ENCODE peak calls at places on chromosome 6, in five cellular contexts. One of them, this sample, is unnamed.

GRCh38 chr6:15653581-15653980 is 9.2 kb downstream of the DTNBP1 start:
- DNase-seq in small intestine: no peak
- DNase-seq in psoas muscle: no peak
- DNase-seq in tibial nerve: no peak
- DNase-seq in upper lobe of right lung: no peak
- DNase-seq in this sample: no peak

GRCh38 chr6:149356081-149356750 is 38.7 kb downstream of the TAB2 start:
- DNase-seq in small intestine: no peak
- DNase-seq in psoas muscle: no peak
- DNase-seq in tibial nerve: no peak
- DNase-seq in upper lobe of right lung: no peak
- DNase-seq in this sample: no peak

GRCh38 chr6:37492236-37493046 is 7.3 kb downstream of the CCDC167 start:
- DNase-seq in small intestine: no peak
- DNase-seq in psoas muscle: no peak
- DNase-seq in tibial nerve: no peak
- DNase-seq in upper lobe of right lung: no peak
- DNase-seq in this sample: no peak

GRCh38 chr6:4518506-4518905 is 257.7 kb upstream of the CDYL start:
- DNase-seq in small intestine: peak; percentile 23
- DNase-seq in psoas muscle: no peak
- DNase-seq in tibial nerve: no peak
- DNase-seq in upper lobe of right lung: no peak
- DNase-seq in this sample: no peak

GRCh38 chr6:38195113-38195635 is 375.6 kb downstream of the ZFAND3 start:
- DNase-seq in small intestine: no peak
- DNase-seq in psoas muscle: no peak
- DNase-seq in tibial nerve: no peak
- DNase-seq in upper lobe of right lung: no peak
- DNase-seq in this sample: peak; percentile 20

GRCh38 chr6:45436544-45437440 is 59.1 kb upstream of the SUPT3H start:
- DNase-seq in small intestine: peak; percentile 14
- DNase-seq in psoas muscle: no peak
- DNase-seq in tibial nerve: no peak
- DNase-seq in upper lobe of right lung: no peak
- DNase-seq in this sample: peak; percentile 33

GRCh38 chr6:153150767-153151440 is 19.8 kb upstream of the RGS17 start:
- DNase-seq in small intestine: peak; percentile 3
- DNase-seq in psoas muscle: no peak
- DNase-seq in tibial nerve: no peak
- DNase-seq in upper lobe of right lung: no peak
- DNase-seq in this sample: no peak

GRCh38 chr6:136066005-136066404 is 184.1 kb downstream of the MTFR2 start:
- DNase-seq in small intestine: no peak
- DNase-seq in psoas muscle: no peak
- DNase-seq in tibial nerve: no peak
- DNase-seq in upper lobe of right lung: no peak
- DNase-seq in this sample: no peak

GRCh38 chr6:51265426-51265825 is 446.8 kb downstream of the TFAP2B start:
- DNase-seq in small intestine: no peak
- DNase-seq in psoas muscle: no peak
- DNase-seq in tibial nerve: peak; percentile 23
- DNase-seq in upper lobe of right lung: no peak
- DNase-seq in this sample: peak; percentile 35

GRCh38 chr6:26305097-26305841 is 59.7 kb upstream of the BTN3A2 start:
- DNase-seq in small intestine: peak; percentile 64
- DNase-seq in psoas muscle: peak; percentile 66
- DNase-seq in tibial nerve: peak; percentile 62
- DNase-seq in upper lobe of right lung: no peak
- DNase-seq in this sample: no peak

GRCh38 chr6:152240983-152241766 is 396.0 kb downstream of the SYNE1 start:
- DNase-seq in small intestine: no peak
- DNase-seq in psoas muscle: no peak
- DNase-seq in tibial nerve: no peak
- DNase-seq in upper lobe of right lung: no peak
- DNase-seq in this sample: no peak

GRCh38 chr6:108937170-108937569 is 88.9 kb downstream of the ARMC2 start:
- DNase-seq in small intestine: no peak
- DNase-seq in psoas muscle: no peak
- DNase-seq in tibial nerve: no peak
- DNase-seq in upper lobe of right lung: no peak
- DNase-seq in this sample: no peak

GRCh38 chr6:142912125-142912524 is 32.9 kb downstream of the HIVEP2 start:
- DNase-seq in small intestine: no peak
- DNase-seq in psoas muscle: no peak
- DNase-seq in tibial nerve: no peak
- DNase-seq in upper lobe of right lung: no peak
- DNase-seq in this sample: no peak

GRCh38 chr6:19757036-19757435 is 80.1 kb upstream of the ID4 start:
- DNase-seq in small intestine: no peak
- DNase-seq in psoas muscle: no peak
- DNase-seq in tibial nerve: no peak
- DNase-seq in upper lobe of right lung: no peak
- DNase-seq in this sample: no peak

GRCh38 chr6:157232161-157232895 is 91.0 kb downstream of the TMEM242 start:
- DNase-seq in small intestine: no peak
- DNase-seq in psoas muscle: no peak
- DNase-seq in tibial nerve: no peak
- DNase-seq in upper lobe of right lung: peak; percentile 43
- DNase-seq in this sample: no peak

GRCh38 chr6:4644962-4645361 is 131.2 kb upstream of the CDYL start:
- DNase-seq in small intestine: no peak
- DNase-seq in psoas muscle: no peak
- DNase-seq in tibial nerve: no peak
- DNase-seq in upper lobe of right lung: no peak
- DNase-seq in this sample: no peak

GRCh38 chr6:86942761-86943526 is 5.6 kb downstream of the HTR1E start:
- DNase-seq in small intestine: no peak
- DNase-seq in psoas muscle: no peak
- DNase-seq in tibial nerve: no peak
- DNase-seq in upper lobe of right lung: no peak
- DNase-seq in this sample: no peak

GRCh38 chr6:86934365-86934764 is 3.0 kb upstream of the HTR1E start:
- DNase-seq in small intestine: no peak
- DNase-seq in psoas muscle: no peak
- DNase-seq in tibial nerve: no peak
- DNase-seq in upper lobe of right lung: no peak
- DNase-seq in this sample: no peak

GRCh38 chr6:86936834-86937218 is 502 bp upstream of the HTR1E start:
- DNase-seq in small intestine: no peak
- DNase-seq in psoas muscle: no peak
- DNase-seq in tibial nerve: no peak
- DNase-seq in upper lobe of right lung: peak; percentile 63
- DNase-seq in this sample: no peak

GRCh38 chr6:86938814-86939213 is 1.5 kb downstream of the HTR1E start:
- DNase-seq in small intestine: no peak
- DNase-seq in psoas muscle: no peak
- DNase-seq in tibial nerve: no peak
- DNase-seq in upper lobe of right lung: no peak
- DNase-seq in this sample: no peak

DNA sequence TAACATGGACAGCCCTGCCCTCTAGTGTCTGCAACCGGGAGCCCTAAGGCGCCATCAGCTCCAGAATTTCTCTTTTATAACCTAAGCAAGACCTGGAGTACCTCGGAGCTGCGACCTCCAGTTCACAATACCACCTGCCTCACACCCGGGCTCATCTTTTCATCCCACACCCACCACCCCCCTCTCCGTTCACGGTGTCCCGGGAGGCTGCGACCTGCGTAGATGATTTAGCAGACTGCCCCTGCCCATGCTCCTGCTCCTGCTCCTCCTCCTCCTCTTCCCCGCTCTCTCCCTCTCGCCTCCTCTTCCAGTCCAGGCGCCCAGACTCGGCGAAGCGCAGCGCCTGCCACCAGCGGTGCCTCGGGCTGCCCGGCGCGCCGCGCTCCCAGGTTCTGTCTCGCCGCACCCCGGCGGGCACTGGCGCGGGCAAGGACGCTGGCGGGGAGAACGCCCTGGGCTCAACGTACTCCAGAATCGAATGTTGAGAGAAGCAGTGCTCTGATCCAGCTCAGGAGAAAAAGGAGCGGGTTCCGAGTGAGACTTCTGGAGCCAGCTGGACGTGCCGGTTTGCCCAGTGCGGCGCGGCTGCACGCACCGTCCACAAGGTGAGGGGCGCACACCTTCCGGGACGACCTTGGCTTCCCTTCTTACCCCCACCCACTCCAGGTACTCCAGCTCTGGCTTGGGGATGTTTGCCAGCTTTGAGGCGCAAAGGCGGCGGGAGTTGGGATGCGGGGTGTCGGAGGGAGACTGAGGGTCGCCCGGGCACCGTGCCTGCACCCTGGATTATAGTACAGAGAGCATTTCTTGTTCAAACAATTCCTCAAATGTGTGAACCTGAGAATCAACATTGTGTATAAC is at the start of gene HTR1E:
- DNase-seq in small intestine: no peak
- DNase-seq in psoas muscle: peak; percentile 52
- DNase-seq in tibial nerve: peak; percentile 11
- DNase-seq in upper lobe of right lung: peak; percentile 65
- DNase-seq in this sample: peak; percentile 84
- H3K4me3 ChIP-seq in small intestine: no peak within 1 kb of the TSS
- H3K4me3 ChIP-seq in psoas muscle: peak within 1 kb of the TSS; percentile 34
- H3K4me3 ChIP-seq in tibial nerve: peak within 1 kb of the TSS; percentile 36
- H3K4me3 ChIP-seq in upper lobe of right lung: peak within 1 kb of the TSS; percentile 16
- H3K4me3 ChIP-seq in this sample: peak within 1 kb of the TSS; percentile 31

GRCh38 chr6:107523794-107524193 is 33.9 kb downstream of the SOBP start:
- DNase-seq in small intestine: no peak
- DNase-seq in psoas muscle: no peak
- DNase-seq in tibial nerve: no peak
- DNase-seq in upper lobe of right lung: no peak
- DNase-seq in this sample: no peak
- H3K36me3 ChIP-seq in small intestine: no peaks in the 10 kb centered on the region
- H3K36me3 ChIP-seq in psoas muscle: peaks cover 6% of the 10 kb centered on the region
- H3K36me3 ChIP-seq in tibial nerve: no peaks in the 10 kb centered on the region
- H3K36me3 ChIP-seq in upper lobe of right lung: no peaks in the 10 kb centered on the region
- H3K36me3 ChIP-seq in this sample: no peaks in the 10 kb centered on the region

GRCh38 chr6:143964667-143965066 is 43.4 kb downstream of the PLAGL1 start:
- DNase-seq in small intestine: peak; percentile 19
- DNase-seq in psoas muscle: peak; percentile 53
- DNase-seq in tibial nerve: no peak
- DNase-seq in upper lobe of right lung: no peak
- DNase-seq in this sample: no peak

GRCh38 chr6:143965503-143966171 is 42.4 kb downstream of the PLAGL1 start:
- DNase-seq in small intestine: no peak
- DNase-seq in psoas muscle: no peak
- DNase-seq in tibial nerve: no peak
- DNase-seq in upper lobe of right lung: no peak
- DNase-seq in this sample: no peak

GRCh38 chr6:143967861-143968498 is 40.1 kb downstream of the PLAGL1 start:
- DNase-seq in small intestine: no peak
- DNase-seq in psoas muscle: no peak
- DNase-seq in tibial nerve: no peak
- DNase-seq in upper lobe of right lung: no peak
- DNase-seq in this sample: no peak

GRCh38 chr6:143969077-143969476 is 39.0 kb downstream of the PLAGL1 start:
- DNase-seq in small intestine: no peak
- DNase-seq in psoas muscle: no peak
- DNase-seq in tibial nerve: no peak
- DNase-seq in upper lobe of right lung: no peak
- DNase-seq in this sample: no peak

DNA sequence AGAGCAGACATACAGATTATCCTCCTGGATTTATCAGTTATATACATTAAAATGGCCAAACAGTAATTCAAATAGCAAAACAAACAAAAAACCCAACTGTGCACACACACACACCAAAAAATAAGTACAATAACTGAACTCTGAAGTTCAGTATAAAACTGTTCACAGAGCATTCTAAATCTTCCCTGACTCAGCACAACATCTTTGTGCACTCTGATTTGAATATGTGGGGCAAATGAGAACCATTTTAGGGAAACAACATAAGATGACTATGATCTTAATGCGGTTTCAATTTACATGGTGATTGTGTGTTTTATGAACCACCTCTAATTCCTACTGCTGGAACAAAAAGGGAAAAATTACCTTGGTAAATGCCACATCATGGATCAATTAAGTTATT is 41.8 kb downstream of the PLAGL1 start:
- DNase-seq in small intestine: no peak
- DNase-seq in psoas muscle: no peak
- DNase-seq in tibial nerve: no peak
- DNase-seq in upper lobe of right lung: no peak
- DNase-seq in this sample: no peak
- H3K27ac ChIP-seq in small intestine: no peak overlapping the region
- H3K27ac ChIP-seq in psoas muscle: no peak overlapping the region
- H3K27ac ChIP-seq in tibial nerve: no peak overlapping the region
- H3K27ac ChIP-seq in upper lobe of right lung: no peak overlapping the region
- H3K27ac ChIP-seq in this sample: no peak overlapping the region

GRCh38 chr6:11538799-11539468 is 1.4 kb downstream of the TMEM170B start:
- DNase-seq in small intestine: no peak
- DNase-seq in psoas muscle: no peak
- DNase-seq in tibial nerve: no peak
- DNase-seq in upper lobe of right lung: no peak
- DNase-seq in this sample: no peak
- H3K4me3 ChIP-seq in small intestine: no peak overlapping the region
- H3K4me3 ChIP-seq in psoas muscle: peak overlapping the region; percentile 92
- H3K4me3 ChIP-seq in tibial nerve: peak overlapping the region; percentile 72
- H3K4me3 ChIP-seq in upper lobe of right lung: peak overlapping the region; percentile 77
- H3K4me3 ChIP-seq in this sample: peak overlapping the region; percentile 91

DNA sequence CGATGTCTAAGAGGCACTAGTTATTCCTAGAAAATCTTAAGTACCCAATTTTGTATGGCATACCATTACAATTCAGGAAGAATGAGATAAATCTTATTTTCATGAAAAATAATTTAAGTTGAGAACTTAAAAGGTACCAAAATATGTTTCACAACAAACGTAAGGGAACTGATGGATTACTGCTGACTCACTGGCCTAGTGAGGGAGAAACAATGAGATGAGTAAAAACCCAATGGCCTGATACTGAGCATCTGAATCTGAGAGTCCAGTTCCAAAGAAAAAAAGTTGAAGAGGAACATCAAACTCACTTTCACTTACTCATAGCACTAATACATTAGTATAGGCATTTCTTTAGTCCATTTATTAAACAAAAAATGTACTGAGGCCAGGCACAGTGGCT is 56.0 kb downstream of the MDN1 start:
- DNase-seq in small intestine: no peak
- DNase-seq in psoas muscle: no peak
- DNase-seq in tibial nerve: no peak
- DNase-seq in upper lobe of right lung: no peak
- DNase-seq in this sample: no peak
- H3K36me3 ChIP-seq in small intestine: peaks cover 4% of the 10 kb centered on the region
- H3K36me3 ChIP-seq in psoas muscle: peaks cover 82% of the 10 kb centered on the region
- H3K36me3 ChIP-seq in tibial nerve: peaks cover 92% of the 10 kb centered on the region
- H3K36me3 ChIP-seq in upper lobe of right lung: peaks cover 66% of the 10 kb centered on the region
- H3K36me3 ChIP-seq in this sample: peaks cover 13% of the 10 kb centered on the region

This sample was measured in upper lobe of left lung.